ENCODE peak calls at places on chromosomes 12 and 14, in seven cellular contexts. One of them, this sample, is unnamed.

GRCh38 chr14:90649096-90649495 is 167.1 kb downstream of the TTC7B start:
- DNase-seq in fibroblast of pulmonary artery: peak; percentile 41
- DNase-seq in AG09319: peak; percentile 41
- DNase-seq in B cell: no peak
- DNase-seq in OCI-LY7: no peak
- DNase-seq in NCI-H1417: no peak
- DNase-seq in brain microvascular endothelial cell: peak; percentile 35
- DNase-seq in this sample: no peak

GRCh38 chr12:107027304-107028053 is 40.5 kb upstream of the MTERF2 start:
- DNase-seq in OCI-LY7: no peak
- DNase-seq in B cell: no peak
- DNase-seq in NCI-H1417: peak; percentile 17
- DNase-seq in AG09319: peak; percentile 73
- DNase-seq in fibroblast of pulmonary artery: peak; percentile 97
- DNase-seq in brain microvascular endothelial cell: peak; percentile 92
- DNase-seq in this sample: no peak

GRCh38 chr12:116075251-116075650 is 202.2 kb downstream of the MED13L start:
- DNase-seq in OCI-LY7: no peak
- DNase-seq in brain microvascular endothelial cell: no peak
- DNase-seq in AG09319: no peak
- DNase-seq in B cell: no peak
- DNase-seq in fibroblast of pulmonary artery: no peak
- DNase-seq in NCI-H1417: no peak
- DNase-seq in this sample: no peak

GRCh38 chr12:70722584-70723343 is 85.5 kb upstream of the PTPRB start:
- DNase-seq in AG09319: no peak
- DNase-seq in B cell: no peak
- DNase-seq in brain microvascular endothelial cell: peak; percentile 9
- DNase-seq in NCI-H1417: no peak
- DNase-seq in OCI-LY7: no peak
- DNase-seq in fibroblast of pulmonary artery: peak; percentile 75
- DNase-seq in this sample: no peak

GRCh38 chr14:92865674-92866073 is 57.3 kb upstream of the CHGA start:
- DNase-seq in NCI-H1417: no peak
- DNase-seq in OCI-LY7: no peak
- DNase-seq in AG09319: no peak
- DNase-seq in brain microvascular endothelial cell: no peak
- DNase-seq in fibroblast of pulmonary artery: no peak
- DNase-seq in B cell: no peak
- DNase-seq in this sample: no peak

GRCh38 chr14:34354556-34354955 is 107.5 kb downstream of the SPTSSA start:
- DNase-seq in AG09319: no peak
- DNase-seq in fibroblast of pulmonary artery: no peak
- DNase-seq in brain microvascular endothelial cell: no peak
- DNase-seq in NCI-H1417: no peak
- DNase-seq in B cell: no peak
- DNase-seq in OCI-LY7: no peak
- DNase-seq in this sample: no peak

GRCh38 chr14:51041853-51042252 is 53.1 kb downstream of the TRIM9 start:
- DNase-seq in OCI-LY7: no peak
- DNase-seq in fibroblast of pulmonary artery: no peak
- DNase-seq in AG09319: no peak
- DNase-seq in NCI-H1417: no peak
- DNase-seq in brain microvascular endothelial cell: no peak
- DNase-seq in B cell: no peak
- DNase-seq in this sample: no peak

GRCh38 chr12:56336361-56337167 is 2.1 kb upstream of the IL23A start:
- DNase-seq in AG09319: no peak
- DNase-seq in B cell: no peak
- DNase-seq in NCI-H1417: no peak
- DNase-seq in fibroblast of pulmonary artery: no peak
- DNase-seq in brain microvascular endothelial cell: no peak
- DNase-seq in OCI-LY7: peak; percentile 80
- DNase-seq in this sample: no peak

GRCh38 chr14:46279776-46280175 is 371.8 kb downstream of the RPL10L start:
- DNase-seq in brain microvascular endothelial cell: no peak
- DNase-seq in NCI-H1417: no peak
- DNase-seq in B cell: no peak
- DNase-seq in OCI-LY7: no peak
- DNase-seq in AG09319: no peak
- DNase-seq in fibroblast of pulmonary artery: no peak
- DNase-seq in this sample: no peak

GRCh38 chr12:55743131-55743921 is 404 bp downstream of the GDF11 start:
- DNase-seq in fibroblast of pulmonary artery: peak; percentile 74
- DNase-seq in NCI-H1417: peak; percentile 75
- DNase-seq in brain microvascular endothelial cell: peak; percentile 44
- DNase-seq in B cell: peak; percentile 69
- DNase-seq in OCI-LY7: peak; percentile 84
- DNase-seq in AG09319: no peak
- DNase-seq in this sample: peak; percentile 45

GRCh38 chr12:77220586-77220985 is 155.2 kb upstream of the E2F7 start:
- DNase-seq in AG09319: no peak
- DNase-seq in fibroblast of pulmonary artery: no peak
- DNase-seq in brain microvascular endothelial cell: peak; percentile 13
- DNase-seq in NCI-H1417: no peak
- DNase-seq in OCI-LY7: no peak
- DNase-seq in B cell: no peak
- DNase-seq in this sample: no peak

GRCh38 chr12:12807970-12808702 is 5.0 kb upstream of the DDX47 start:
- DNase-seq in fibroblast of pulmonary artery: peak; percentile 66
- DNase-seq in NCI-H1417: peak; percentile 38
- DNase-seq in AG09319: no peak
- DNase-seq in brain microvascular endothelial cell: no peak
- DNase-seq in B cell: peak; percentile 88
- DNase-seq in OCI-LY7: peak; percentile 82
- DNase-seq in this sample: peak; percentile 44

This sample was measured in left ventricle myocardium inferior.